ENCODE peak calls at places on chromosomes 16 and 17, in seven cellular contexts. F, W, Q, R, H, I and S are unnamed samples.

GRCh38 chr16:75238132-75238852 is 13.1 kb downstream of the BCAR1 start:
- DNase-seq in F (no peak), W (no peak), Q (no peak), R (peak; percentile 81), H (no peak), I (peak; percentile 76), S (no peak)

GRCh38 chr17:31627960-31628359 is 231.1 kb downstream of the COPRS start:
- DNase-seq in F (no peak), W (no peak), Q (no peak), R (no peak), H (no peak), I (no peak), S (no peak)

GRCh38 chr17:33942414-33942813 is 312.7 kb upstream of the CCL2 start:
- DNase-seq in F (no peak), W (no peak), Q (no peak), R (no peak), H (no peak), I (no peak), S (no peak)

GRCh38 chr16:57146735-57147134 is 39.1 kb downstream of the PSME3IP1 start:
- DNase-seq in F (no peak), W (no peak), Q (no peak), R (no peak), H (no peak), I (no peak), S (peak; percentile 10)

GRCh38 chr17:38743556-38744171 is 4.5 kb downstream of the PCGF2 start:
- DNase-seq in F (no peak), W (no peak), Q (no peak), R (no peak), H (peak; percentile 34), I (peak; percentile 56), S (no peak)

GRCh38 chr16:50245417-50246298 is 20.7 kb upstream of the ADCY7 start:
- DNase-seq in F (no peak), W (peak; percentile 38), Q (peak; percentile 52), R (no peak), H (no peak), I (peak; percentile 55), S (peak; percentile 42)

GRCh38 chr17:73025041-73025440 is 67.4 kb downstream of the SLC39A11 start:
- DNase-seq in F (no peak), W (no peak), Q (no peak), R (no peak), H (no peak), I (peak; percentile 61), S (no peak)

GRCh38 chr17:78359216-78359935 is 501 bp downstream of the SOCS3 start:
- DNase-seq in F (no peak), W (no peak), Q (no peak), R (peak; percentile 39), H (no peak), I (peak; percentile 57), S (no peak)

GRCh38 chr17:16944334-16945140 is 27.4 kb downstream of the TNFRSF13B start:
- DNase-seq in F (no peak), W (no peak), Q (no peak), R (no peak), H (no peak), I (no peak), S (no peak)

GRCh38 chr16:68370921-68371651 is 60.3 kb downstream of the PRMT7 start:
- DNase-seq in F (no peak), W (peak; percentile 13), Q (peak; percentile 13), R (no peak), H (peak; percentile 31), I (no peak), S (no peak)

GRCh38 chr16:15950167-15950854 is 895 bp downstream of the ABCC1 start:
- DNase-seq in F (no peak), W (peak; percentile 34), Q (peak; percentile 21), R (no peak), H (no peak), I (no peak), S (no peak)

GRCh38 chr17:80545499-80545826 is 825 bp downstream of the RPTOR start:
- DNase-seq in F (no peak), W (no peak), Q (no peak), R (no peak), H (no peak), I (no peak), S (no peak)

GRCh38 chr16:58196898-58197313 is 1.0 kb downstream of the CSNK2A2 start:
- DNase-seq in F (no peak), W (no peak), Q (no peak), R (no peak), H (no peak), I (no peak), S (no peak)

GRCh38 chr17:64054304-64054703 is 33.9 kb upstream of the ICAM2 start:
- DNase-seq in F (no peak), W (no peak), Q (no peak), R (no peak), H (no peak), I (no peak), S (no peak)

GRCh38 chr17:55717898-55718735 is 4.5 kb downstream of the TMEM100 start:
- DNase-seq in F (peak; percentile 13), W (peak; percentile 58), Q (peak; percentile 40), R (peak; percentile 75), H (peak; percentile 39), I (peak; percentile 64), S (peak; percentile 91)

GRCh38 chr17:27915715-27916114 is 22.6 kb upstream of the LYRM9 start:
- DNase-seq in F (no peak), W (no peak), Q (no peak), R (no peak), H (no peak), I (no peak), S (no peak)

GRCh38 chr16:1195393-1195666 is 29.7 kb downstream of the TPSG1 start:
- DNase-seq in F (no peak), W (no peak), Q (no peak), R (no peak), H (no peak), I (no peak), S (no peak)

GRCh38 chr17:58394534-58395223 is 22.7 kb downstream of the RNF43 start:
- DNase-seq in F (no peak), W (no peak), Q (no peak), R (no peak), H (no peak), I (no peak), S (no peak)

GRCh38 chr17:49695698-49696232 is 12.0 kb downstream of the SLC35B1 start:
- DNase-seq in F (no peak), W (no peak), Q (no peak), R (no peak), H (no peak), I (no peak), S (no peak)

GRCh38 chr16:48165961-48166578 is 10.3 kb upstream of the ABCC12 start:
- DNase-seq in F (no peak), W (no peak), Q (no peak), R (no peak), H (peak; percentile 33), I (no peak), S (no peak)

GRCh38 chr16:78571880-78572279 is 472.4 kb downstream of the WWOX start:
- DNase-seq in F (no peak), W (no peak), Q (no peak), R (no peak), H (no peak), I (no peak), S (no peak)

GRCh38 chr16:56506941-56507340 is 12.9 kb downstream of the BBS2 start:
- DNase-seq in F (no peak), W (no peak), Q (no peak), R (no peak), H (no peak), I (no peak), S (no peak)

GRCh38 chr17:51668963-51669246 is 408.6 kb downstream of the UTP18 start:
- DNase-seq in F (no peak), W (no peak), Q (no peak), R (no peak), H (no peak), I (no peak), S (no peak)

GRCh38 chr17:11705111-11705510 is 106.8 kb downstream of the DNAH9 start:
- DNase-seq in F (no peak), W (no peak), Q (no peak), R (no peak), H (peak; percentile 3), I (no peak), S (no peak)

GRCh38 chr17:7023576-7024401 is 939 bp downstream of the BCL6B start:
- DNase-seq in F (peak; percentile 84), W (peak; percentile 95), Q (peak; percentile 92), R (peak; percentile 91), H (peak; percentile 60), I (peak; percentile 95), S (peak; percentile 90)

GRCh38 chr17:44000871-44001460 is 3.5 kb upstream of the NAGS start:
- DNase-seq in F (no peak), W (no peak), Q (no peak), R (no peak), H (no peak), I (no peak), S (no peak)

GRCh38 chr17:66200685-66201092 is 8.8 kb upstream of the CEP112 start:
- DNase-seq in F (no peak), W (peak; percentile 36), Q (peak; percentile 17), R (no peak), H (peak; percentile 51), I (no peak), S (no peak)

GRCh38 chr17:38353668-38354067 is 2.0 kb downstream of the SOCS7 start:
- DNase-seq in F (no peak), W (no peak), Q (no peak), R (no peak), H (no peak), I (no peak), S (no peak)

GRCh38 chr17:9239821-9240658 is 218.7 kb downstream of the NTN1 start:
- DNase-seq in F (peak; percentile 35), W (peak; percentile 62), Q (peak; percentile 52), R (peak; percentile 82), H (no peak), I (peak; percentile 88), S (no peak)

GRCh38 chr17:76208120-76208519 is 32.2 kb downstream of the RNF157 start:
- DNase-seq in F (no peak), W (no peak), Q (no peak), R (no peak), H (peak; percentile 60), I (no peak), S (no peak)

GRCh38 chr17:54950116-54950515 is 18.3 kb downstream of the COX11 start:
- DNase-seq in F (no peak), W (no peak), Q (no peak), R (no peak), H (no peak), I (no peak), S (no peak)

GRCh38 chr16:31354394-31355291 is at the start of gene ITGAX:
- DNase-seq in F (no peak), W (no peak), Q (peak; percentile 9), R (peak; percentile 54), H (no peak), I (no peak), S (no peak)

GRCh38 chr17:74780443-74781238 is 4.5 kb upstream of the NAT9 start:
- DNase-seq in F (no peak), W (no peak), Q (no peak), R (no peak), H (no peak), I (no peak), S (no peak)

GRCh38 chr17:39688945-39689344 is 1.1 kb upstream of the PGAP3 start:
- DNase-seq in F (no peak), W (no peak), Q (no peak), R (no peak), H (no peak), I (no peak), S (no peak)

GRCh38 chr16:88430524-88431446 is 22.3 kb upstream of the ZFPM1 start:
- DNase-seq in F (no peak), W (peak; percentile 42), Q (peak; percentile 32), R (peak; percentile 40), H (no peak), I (no peak), S (no peak)

GRCh38 chr16:3004319-3004718 is 8.4 kb upstream of the CLDN9 start:
- DNase-seq in F (no peak), W (no peak), Q (no peak), R (no peak), H (peak; percentile 26), I (peak; percentile 72), S (no peak)